ENCODE peak calls at places on chromosomes 5 and 9, in seven cellular contexts. X is H9, C is neuronal stem cell, E is IMR-90, N is trophoblast cell, A is H1, B is mesenchymal stem cell. R is an unnamed sample.

GRCh38 chr5:63125862-63126261 is 547.2 kb downstream of the LRRC70 start:
- DNase-seq in X (no peak), C (no peak), E (peak; percentile 33), N (peak; percentile 37), A (peak; percentile 17), B (peak; percentile 64), R (peak; percentile 78)

GRCh38 chr9:74379718-74380117 is 117.4 kb upstream of the RORB start:
- DNase-seq in X (peak; percentile 72), C (peak; percentile 20), E (no peak), N (peak; percentile 35), A (peak; percentile 31), B (no peak), R (peak; percentile 86)

GRCh38 chr5:113123563-113123962 is 147.0 kb downstream of the DCP2 start:
- DNase-seq in X (peak; percentile 37), C (no peak), E (no peak), N (peak; percentile 29), A (no peak), B (no peak), R (peak; percentile 77)

GRCh38 chr5:21049900-21050299 is 1061.9 kb upstream of the CDH18 start:
- DNase-seq in X (no peak), C (no peak), E (no peak), N (no peak), A (no peak), B (no peak), R (no peak)

GRCh38 chr5:60207031-60207430 is 313.5 kb upstream of the PDE4D start:
- DNase-seq in X (no peak), C (no peak), E (no peak), N (peak; percentile 6), A (no peak), B (no peak), R (no peak)

GRCh38 chr5:157748740-157749461 is 5.4 kb downstream of the LSM11 start:
- DNase-seq in X (no peak), C (no peak), E (peak; percentile 93), N (no peak), A (no peak), B (peak; percentile 75), R (no peak)

GRCh38 chr5:112703866-112704820 is 33.5 kb upstream of the APC start:
- DNase-seq in X (no peak), C (no peak), E (peak; percentile 40), N (no peak), A (no peak), B (peak; percentile 62), R (no peak)

GRCh38 chr9:98995059-98995665 is 51.5 kb downstream of the COL15A1 start:
- DNase-seq in X (peak; percentile 17), C (no peak), E (no peak), N (no peak), A (no peak), B (no peak), R (no peak)

GRCh38 chr9:126661122-126661520 is 47.4 kb downstream of the LMX1B start:
- DNase-seq in X (no peak), C (no peak), E (no peak), N (no peak), A (no peak), B (no peak), R (no peak)

GRCh38 chr5:164708831-164709230 is 1203.4 kb downstream of the MAT2B start:
- DNase-seq in X (peak; percentile 47), C (no peak), E (no peak), N (no peak), A (no peak), B (no peak), R (peak; percentile 33)

DNA sequence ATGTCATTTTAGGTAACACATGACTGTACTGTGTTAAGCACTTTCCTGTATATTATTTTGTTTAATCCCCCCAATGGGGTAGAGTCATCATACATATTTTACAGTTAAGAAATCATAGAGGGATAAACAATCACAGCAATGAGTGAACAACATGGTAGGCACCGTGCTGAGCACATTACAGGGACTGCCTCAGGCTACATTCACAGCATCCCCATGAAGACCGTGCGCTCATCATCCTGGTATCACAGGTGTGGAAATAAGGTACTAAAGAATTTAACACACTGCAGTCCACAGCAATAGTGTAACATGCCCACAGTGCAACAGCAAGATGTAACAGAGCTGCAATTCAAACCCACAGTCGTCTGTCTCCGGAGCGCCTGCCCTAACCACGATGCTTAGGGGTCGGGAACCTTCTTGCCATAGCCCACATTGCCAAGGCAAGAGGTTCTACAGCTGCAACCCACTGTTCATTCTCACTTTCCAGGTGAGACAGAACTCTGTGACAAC is 5.6 kb downstream of the SLIT3 start:
- DNase-seq in X (no peak), C (no peak), E (no peak), N (peak; percentile 94), A (no peak), B (no peak), R (no peak)
- H3K4me2 ChIP-seq in X (no peak overlapping the region), C (no peak overlapping the region), E (no peak overlapping the region), N (no peak overlapping the region), A (no peak overlapping the region), B (no peak overlapping the region), R (no peak overlapping the region)

GRCh38 chr5:152372875-152373274 is 32.2 kb downstream of the NMUR2 start:
- DNase-seq in X (no peak), C (no peak), E (no peak), N (no peak), A (no peak), B (no peak), R (no peak)
- H4K8ac ChIP-seq in X (no peak overlapping the region), C (no peak overlapping the region), E (no peak overlapping the region), N (no peak overlapping the region), A (no peak overlapping the region), B (no peak overlapping the region), R (no peak overlapping the region)

DNA sequence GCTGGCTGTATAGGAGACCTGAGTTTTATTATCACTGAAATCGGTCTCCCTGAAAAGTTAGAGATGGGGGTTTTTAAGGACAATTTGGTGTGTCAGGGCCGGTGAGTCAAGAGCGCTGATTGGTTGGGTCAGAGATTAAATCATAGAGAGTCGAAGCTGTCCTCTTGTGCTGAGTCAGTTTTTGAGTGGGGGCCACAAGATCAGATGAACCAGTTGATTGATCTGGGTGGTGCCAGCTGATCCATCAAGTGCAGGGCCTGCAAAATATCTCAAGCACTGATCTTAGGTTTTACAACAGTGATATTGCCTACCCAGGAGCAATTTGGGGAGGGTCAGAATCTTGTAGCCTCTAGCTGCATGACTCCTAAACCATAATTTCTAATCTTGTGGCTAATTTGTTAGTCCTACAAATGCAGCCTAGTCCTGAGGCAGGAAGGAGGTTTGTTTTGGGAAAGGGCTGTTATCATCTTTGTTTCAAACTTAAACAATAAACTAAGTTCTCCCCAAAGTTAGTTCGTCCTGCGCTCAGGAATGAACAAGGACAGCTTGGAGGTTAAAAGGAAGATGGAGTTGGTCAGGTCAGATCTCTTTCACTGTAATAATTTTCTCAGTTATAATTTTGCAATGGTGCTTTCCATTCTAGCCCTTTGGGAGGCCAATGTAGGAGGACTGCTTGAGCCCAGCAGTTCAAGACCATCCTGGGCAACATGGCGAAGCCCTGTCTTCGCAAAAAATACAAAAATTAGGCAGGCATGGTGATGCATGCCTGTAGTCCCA is 31.6 kb upstream of the RFK start:
- DNase-seq in X (no peak), C (no peak), E (no peak), N (no peak), A (no peak), B (no peak), R (no peak)
- H3K4me2 ChIP-seq in X (no peak overlapping the region), C (no peak overlapping the region), E (no peak overlapping the region), N (no peak overlapping the region), A (no peak overlapping the region), B (no peak overlapping the region), R (no peak overlapping the region)

DNA sequence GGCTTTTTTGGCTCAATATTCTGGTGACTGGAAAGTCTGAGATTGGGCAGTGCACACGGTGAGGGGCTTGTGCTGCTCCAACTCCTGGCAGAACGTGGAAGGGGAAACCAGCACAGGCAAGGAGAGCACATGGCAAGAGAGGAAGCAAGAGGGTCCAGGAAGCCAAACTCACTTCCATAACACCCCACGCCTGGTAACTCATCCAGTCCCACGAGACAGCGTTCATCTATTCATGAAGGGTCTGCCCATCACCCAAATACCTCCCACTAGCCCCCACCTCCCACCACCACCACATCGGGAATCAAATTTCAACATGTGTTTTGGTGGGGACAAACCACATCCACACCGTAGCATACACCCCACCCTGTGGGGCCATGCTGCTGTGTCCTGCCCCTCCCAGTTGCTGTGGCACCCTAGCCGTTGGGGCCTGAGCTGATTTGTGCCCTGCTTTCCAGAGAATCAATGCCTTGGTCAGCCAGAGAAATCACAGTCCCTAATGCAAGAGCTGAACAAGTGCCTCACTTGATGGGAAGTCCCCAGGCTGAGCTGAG is 27.3 kb downstream of the PROP1 start:
- DNase-seq in X (no peak), C (no peak), E (no peak), N (no peak), A (no peak), B (no peak), R (no peak)
- H4K8ac ChIP-seq in X (no peak overlapping the region), C (no peak overlapping the region), E (no peak overlapping the region), N (no peak overlapping the region), A (no peak overlapping the region), B (no peak overlapping the region), R (no peak overlapping the region)

DNA sequence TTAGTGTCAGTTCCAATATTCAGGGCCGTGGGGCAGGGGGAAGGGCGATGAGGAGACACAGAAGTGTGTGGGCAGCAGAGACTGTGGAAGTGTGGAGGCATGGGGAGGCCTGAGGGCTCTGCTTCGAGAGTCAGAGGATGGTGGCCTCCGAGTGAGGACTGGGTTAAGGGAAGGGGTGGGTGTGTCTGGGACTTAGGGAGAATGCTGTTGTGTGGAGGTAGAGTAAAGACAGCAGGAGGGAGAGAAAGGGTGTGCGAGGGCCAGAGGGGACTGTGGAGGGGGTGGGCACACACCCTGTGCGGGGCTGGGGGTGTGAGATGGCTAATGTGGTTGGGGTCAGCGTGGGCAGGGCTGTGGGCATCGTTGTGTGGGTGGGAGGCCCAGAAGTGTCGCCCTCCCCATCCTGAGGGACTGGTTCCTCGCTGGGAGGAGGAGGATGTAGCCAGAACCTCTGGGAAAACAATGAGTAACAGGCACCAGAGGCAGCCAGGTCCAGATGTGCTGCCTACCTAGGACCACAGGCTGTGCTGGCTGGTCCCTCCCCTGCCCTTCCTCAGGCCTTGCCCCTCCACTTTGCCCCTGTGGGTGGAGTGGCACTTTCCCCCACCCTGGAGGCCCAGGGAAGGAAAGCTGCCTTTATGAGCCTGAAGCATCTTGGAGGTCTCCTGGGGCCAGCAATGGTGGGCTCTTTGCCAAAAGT is 4.2 kb downstream of the USP20 start:
- DNase-seq in X (no peak), C (no peak), E (no peak), N (no peak), A (no peak), B (no peak), R (no peak)
- H3K4me2 ChIP-seq in X (no peak overlapping the region), C (no peak overlapping the region), E (peak overlapping the region; percentile 58), N (no peak overlapping the region), A (no peak overlapping the region), B (no peak overlapping the region), R (no peak overlapping the region)

DNA sequence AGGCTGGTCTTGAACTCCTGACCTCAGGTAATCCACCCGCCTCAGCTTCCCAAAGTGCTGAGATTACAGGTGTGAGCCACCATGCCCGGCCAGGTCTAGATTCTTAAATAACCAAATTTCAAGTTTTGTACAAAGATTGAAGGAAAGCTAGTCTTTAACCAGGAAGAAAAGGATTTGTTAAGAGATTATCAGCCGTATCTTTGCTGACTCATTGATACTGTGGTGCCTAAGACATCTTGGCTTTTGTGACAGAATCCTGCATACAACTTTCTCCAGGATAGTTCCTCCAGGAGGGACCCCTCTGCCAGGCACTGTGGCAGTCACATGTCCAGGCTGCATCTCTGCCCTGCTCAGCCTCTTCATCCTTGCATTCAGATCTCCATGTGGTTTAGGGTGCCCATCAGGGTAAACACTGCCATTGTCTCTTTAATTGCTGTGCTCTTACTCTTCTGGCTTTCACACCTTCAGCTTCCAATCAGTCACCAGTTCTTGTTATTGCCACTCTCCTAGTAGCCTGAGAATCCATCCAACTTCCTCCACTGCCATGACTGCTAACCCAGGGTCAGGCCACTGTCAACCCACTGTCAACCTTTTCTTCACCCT is 10.0 kb downstream of the MAP3K1 start:
- DNase-seq in X (no peak), C (no peak), E (no peak), N (no peak), A (no peak), B (no peak), R (peak; percentile 58)
- H4K8ac ChIP-seq in X (no peak overlapping the region), C (no peak overlapping the region), E (peak overlapping the region; percentile 20), N (no peak overlapping the region), A (no peak overlapping the region), B (no peak overlapping the region), R (no peak overlapping the region)

GRCh38 chr9:114249424-114250234 is 73.3 kb upstream of the ORM1 start:
- DNase-seq in X (no peak), C (no peak), E (no peak), N (no peak), A (no peak), B (no peak), R (no peak)
- H3K4me2 ChIP-seq in X (no peak overlapping the region), C (no peak overlapping the region), E (no peak overlapping the region), N (no peak overlapping the region), A (no peak overlapping the region), B (no peak overlapping the region), R (no peak overlapping the region)

R was measured in mesendoderm.